ENCODE peak calls at places on chromosome 7, in eight cellular contexts. Z is NCI-H187 treated with DMSO at 0.1 percent for 48 hours; C is stimulated activated CD4-positive, alpha-beta T cell treated with anti-CD3 and anti-CD28 coated beads, Interleukin-12 subunit alpha, Interleukin-12 subunit beta, amount 100 ng/mL, for 48 hours; M is AG09309; Q is activated T-cell treated with anti-CD3 and anti-CD28 coated beads, Interleukin-2, amount 50 U/mL, for 24 hours; B is activated T-helper 1 cell treated with anti-CD3 and anti-CD28 coated beads, Interleukin-12 subunit alpha, Interleukin-12 subunit beta, Interleukin-2, Interleukin-4 antibody, amounts not matched to agents 30 ng/mL and 10 ng/mL and 1 ng/mL, durations not matched to agents 14 hours and 24 hours and 36 hours; A is activated CD8-positive, alpha-beta memory T cell treated with anti-CD3 and anti-CD28 coated beads for 24 hours; D is tibial nerve. R is an unnamed sample.

GRCh38 chr7:71925663-71926062 is 486.5 kb downstream of the CALN1 start:
- DNase-seq in Z (no peak), B (no peak), D (no peak), A (no peak), M (no peak), Q (no peak), C (no peak), R (no peak)

GRCh38 chr7:134740364-134740763 is 39.1 kb upstream of the CALD1 start:
- DNase-seq in D (no peak), A (no peak), Q (no peak), B (no peak), C (no peak), Z (no peak), M (no peak), R (no peak)

GRCh38 chr7:25168145-25168544 is 43.1 kb upstream of the CYCS start:
- DNase-seq in Z (no peak), Q (no peak), C (no peak), A (no peak), D (no peak), B (no peak), M (no peak), R (no peak)

GRCh38 chr7:138768251-138768650 is 29.5 kb upstream of the TMEM213 start:
- DNase-seq in Q (no peak), C (no peak), M (no peak), Z (peak; percentile 76), A (no peak), B (no peak), D (no peak), R (no peak)

GRCh38 chr7:27434729-27435400 is 192.3 kb downstream of the EVX1 start:
- DNase-seq in Z (no peak), D (no peak), A (no peak), C (no peak), Q (no peak), B (no peak), M (no peak), R (no peak)

GRCh38 chr7:85068796-85069195 is 118.1 kb downstream of the SEMA3D start:
- DNase-seq in B (no peak), Q (no peak), D (no peak), A (no peak), M (peak; percentile 40), C (no peak), Z (no peak), R (no peak)

GRCh38 chr7:5354460-5355279 is 69.0 kb downstream of the TNRC18 start:
- DNase-seq in Q (no peak), B (no peak), Z (no peak), D (no peak), M (no peak), A (no peak), C (no peak), R (no peak)

GRCh38 chr7:30729642-30730041 is 22.3 kb upstream of the INMT start:
- DNase-seq in M (no peak), A (no peak), Z (no peak), B (no peak), D (no peak), Q (no peak), C (no peak), R (no peak)

GRCh38 chr7:13117103-13117502 is 429.7 kb downstream of the ARL4A start:
- DNase-seq in M (no peak), C (no peak), B (no peak), D (no peak), A (no peak), Z (no peak), Q (no peak), R (no peak)

GRCh38 chr7:35658602-35659201 is 36.2 kb downstream of the HERPUD2 start:
- DNase-seq in Z (no peak), B (no peak), M (no peak), C (no peak), D (no peak), A (no peak), Q (no peak), R (no peak)

GRCh38 chr7:70734436-70734835 is 397.5 kb upstream of the GALNT17 start:
- DNase-seq in Q (no peak), A (no peak), D (no peak), M (peak; percentile 38), Z (no peak), B (no peak), C (no peak), R (no peak)

GRCh38 chr7:49324707-49325106 is 400.4 kb downstream of the CDC14C start:
- DNase-seq in C (no peak), M (no peak), B (no peak), Q (no peak), A (no peak), Z (no peak), D (no peak), R (no peak)

GRCh38 chr7:1763033-1763432 is 93.0 kb downstream of the ELFN1 start:
- DNase-seq in D (no peak), A (no peak), C (no peak), B (no peak), M (no peak), Z (no peak), Q (no peak), R (no peak)

GRCh38 chr7:459584-460373 is 59.9 kb downstream of the PDGFA start:
- DNase-seq in Q (no peak), M (no peak), A (no peak), C (no peak), Z (no peak), D (no peak), B (no peak), R (no peak)

GRCh38 chr7:78690174-78690573 is 763.3 kb downstream of the MAGI2 start:
- DNase-seq in C (no peak), Q (no peak), B (no peak), D (no peak), A (no peak), M (no peak), Z (no peak), R (no peak)

GRCh38 chr7:139106959-139107358 is 2.6 kb downstream of the ZC3HAV1 start:
- DNase-seq in Z (no peak), A (no peak), B (no peak), D (no peak), Q (no peak), C (no peak), M (no peak), R (no peak)

GRCh38 chr7:43148161-43148731 is 35.8 kb downstream of the HECW1 start:
- DNase-seq in Z (no peak), A (no peak), M (no peak), C (no peak), Q (no peak), B (no peak), D (no peak), R (no peak)

GRCh38 chr7:66630529-66630928 is 1.8 kb downstream of the KCTD7 start:
- DNase-seq in A (no peak), M (no peak), Z (no peak), D (no peak), Q (no peak), B (no peak), C (no peak), R (no peak)

GRCh38 chr7:78473011-78473410 is 674.4 kb downstream of the PHTF2 start:
- DNase-seq in D (no peak), Z (no peak), Q (no peak), C (no peak), M (peak; percentile 25), B (no peak), A (no peak), R (no peak)

GRCh38 chr7:4792537-4793126 is 17.2 kb downstream of the AP5Z1 start:
- DNase-seq in Q (no peak), D (no peak), Z (no peak), C (no peak), M (no peak), B (no peak), A (peak; percentile 74), R (no peak)

GRCh38 chr7:20307119-20307518 is 23.6 kb upstream of the ITGB8 start:
- DNase-seq in B (no peak), C (no peak), Z (no peak), D (no peak), Q (no peak), M (no peak), A (no peak), R (no peak)

GRCh38 chr7:127717502-127718125 is 65.6 kb downstream of the SND1 start:
- DNase-seq in M (no peak), A (no peak), Z (no peak), D (no peak), Q (no peak), C (no peak), B (no peak), R (no peak)

GRCh38 chr7:117251687-117252086 is 71.2 kb downstream of the WNT2 start:
- DNase-seq in M (peak; percentile 83), D (no peak), C (no peak), Q (no peak), B (no peak), A (no peak), Z (no peak), R (no peak)

GRCh38 chr7:17680026-17680425 is 260.3 kb downstream of the SNX13 start:
- DNase-seq in A (no peak), Q (no peak), M (peak; percentile 86), Z (no peak), C (no peak), B (no peak), D (no peak), R (no peak)

GRCh38 chr7:130430841-130431713 is 9.7 kb downstream of the CEP41 start:
- DNase-seq in Q (no peak), Z (peak; percentile 82), C (no peak), M (peak; percentile 55), A (no peak), D (no peak), B (no peak), R (no peak)

GRCh38 chr7:7014827-7015610 is 167.3 kb upstream of the C1GALT1 start:
- DNase-seq in C (no peak), A (no peak), D (no peak), B (no peak), M (no peak), Q (no peak), Z (no peak), R (no peak)

GRCh38 chr7:33075818-33076483 is 13.4 kb upstream of the NT5C3A start:
- DNase-seq in C (no peak), A (no peak), Z (no peak), B (no peak), M (no peak), D (no peak), Q (no peak), R (no peak)

GRCh38 chr7:14351167-14351566 is 361.7 kb upstream of the ETV1 start:
- DNase-seq in C (no peak), Q (no peak), B (no peak), D (no peak), M (no peak), Z (no peak), A (no peak), R (no peak)

GRCh38 chr7:125424721-125425120 is 495.1 kb upstream of the POT1 start:
- DNase-seq in A (no peak), Z (no peak), M (no peak), B (no peak), D (no peak), C (no peak), Q (no peak), R (no peak)

GRCh38 chr7:50806143-50806542 is 23.4 kb upstream of the GRB10 start:
- DNase-seq in A (no peak), B (no peak), M (no peak), C (no peak), Q (no peak), Z (no peak), D (no peak), R (no peak)

GRCh38 chr7:7820939-7821338 is 102.5 kb upstream of the RPA3 start:
- DNase-seq in A (no peak), Q (no peak), Z (no peak), B (no peak), C (no peak), M (no peak), D (no peak), R (no peak)